ENCODE peak calls at places on chromosomes 1 and 21, in ten cellular contexts. G is memory B cell, K is LoVo, U is fibroblast of the aortic adventitia, B is naive B cell, Y is H54, I is KBM-7, C is GM20000, X is lower lobe of right lung, R is psoas muscle. O is an unnamed sample.

GRCh38 chr1:153779781-153780541 is 4.8 kb downstream of the SLC27A3 start:
- DNase-seq in G (no peak), K (no peak), U (no peak), B (no peak), Y (no peak), I (no peak), C (no peak), X (peak), R (no peak), O (no peak)

GRCh38 chr1:24384251-24385090 is 29.1 kb downstream of the STPG1 start:
- DNase-seq in G (no peak), K (peak), U (peak), B (peak), Y (no peak), I (no peak), C (peak), X (peak), R (no peak), O (no peak)

GRCh38 chr1:44262414-44262813 is 49.1 kb downstream of the DMAP1 start:
- DNase-seq in G (no peak), K (no peak), U (no peak), B (no peak), Y (no peak), I (no peak), C (no peak), X (no peak), R (no peak), O (no peak)

GRCh38 chr1:217498209-217498608 is 132.7 kb downstream of the GPATCH2 start:
- DNase-seq in G (no peak), K (no peak), U (no peak), B (no peak), Y (no peak), I (no peak), C (no peak), X (no peak), R (no peak), O (no peak)

GRCh38 chr1:218361298-218362065 is 16.3 kb downstream of the TGFB2 start:
- DNase-seq in G (no peak), K (no peak), U (peak), B (no peak), Y (no peak), I (no peak), C (no peak), X (no peak), R (no peak), O (peak)

GRCh38 chr21:42652527-42653491 is 612 bp upstream of the PDE9A start:
- DNase-seq in G (no peak), K (peak), U (no peak), B (no peak), Y (peak), I (no peak), C (peak), X (peak), R (peak), O (peak)

GRCh38 chr1:34973326-34973725 is 11.8 kb downstream of the TMEM35B start:
- DNase-seq in G (no peak), K (no peak), U (no peak), B (no peak), Y (no peak), I (no peak), C (no peak), X (no peak), R (no peak), O (no peak)

GRCh38 chr1:31376374-31377134 is 3.7 kb upstream of the FABP3 start:
- DNase-seq in G (no peak), K (no peak), U (peak), B (no peak), Y (peak), I (peak), C (no peak), X (no peak), R (no peak), O (peak)

GRCh38 chr1:25803368-25803767 is 3.4 kb downstream of the SELENON start:
- DNase-seq in G (no peak), K (no peak), U (no peak), B (no peak), Y (no peak), I (no peak), C (no peak), X (no peak), R (no peak), O (no peak)

GRCh38 chr1:88773540-88774150 is 89.6 kb downstream of the PKN2 start:
- DNase-seq in G (no peak), K (peak), U (peak), B (no peak), Y (no peak), I (no peak), C (no peak), X (no peak), R (no peak), O (no peak)

GRCh38 chr1:57094749-57095148 is 128.9 kb upstream of the C8B start:
- DNase-seq in G (no peak), K (no peak), U (no peak), B (no peak), Y (no peak), I (no peak), C (no peak), X (no peak), R (no peak), O (no peak)

GRCh38 chr1:230310381-230311163 is 115.6 kb downstream of the PGBD5 start:
- DNase-seq in G (peak), K (peak), U (peak), B (peak), Y (peak), I (peak), C (peak), X (peak), R (peak), O (peak)

GRCh38 chr1:5977494-5978444 is 14.5 kb downstream of the NPHP4 start:
- DNase-seq in G (no peak), K (no peak), U (no peak), B (no peak), Y (no peak), I (no peak), C (no peak), X (peak), R (no peak), O (no peak)

GRCh38 chr1:160884579-160884978 is 401 bp downstream of the ITLN1 start:
- DNase-seq in G (no peak), K (no peak), U (no peak), B (no peak), Y (no peak), I (no peak), C (no peak), X (no peak), R (no peak), O (no peak)

GRCh38 chr1:182764029-182764768 is 25.4 kb upstream of the NPL start:
- DNase-seq in G (no peak), K (no peak), U (no peak), B (no peak), Y (no peak), I (no peak), C (no peak), X (no peak), R (no peak), O (peak)

GRCh38 chr1:54652172-54652571 is 10.6 kb downstream of the MROH7 start:
- DNase-seq in G (no peak), K (no peak), U (no peak), B (no peak), Y (no peak), I (peak), C (no peak), X (no peak), R (no peak), O (no peak)

GRCh38 chr1:220917535-220918209 is 38.4 kb downstream of the HLX start:
- DNase-seq in G (no peak), K (no peak), U (no peak), B (no peak), Y (no peak), I (no peak), C (no peak), X (no peak), R (no peak), O (no peak)

GRCh38 chr1:237492359-237492758 is 398.4 kb downstream of the ZP4 start:
- DNase-seq in G (no peak), K (no peak), U (no peak), B (no peak), Y (no peak), I (peak), C (no peak), X (no peak), R (no peak), O (no peak)

GRCh38 chr1:39779821-39780220 is 8.7 kb upstream of the OXCT2 start:
- DNase-seq in G (no peak), K (no peak), U (no peak), B (no peak), Y (no peak), I (no peak), C (no peak), X (no peak), R (no peak), O (no peak)

GRCh38 chr1:110412576-110412975 is 5.1 kb upstream of the LAMTOR5 start:
- DNase-seq in G (peak), K (peak), U (peak), B (peak), Y (peak), I (peak), C (peak), X (peak), R (peak), O (peak)